ENCODE peak calls at places on chromosomes 4 and X, in four cellular contexts. V is fibroblast of lung, O is neural progenitor cell, C is IMR-90. Z is an unnamed sample.
A peak's percentile ranks its signal among the peaks of the same experiment; 100 is the strongest.

GRCh38 chr4:88017516-88018302 is 10.3 kb downstream of the PKD2 start:
- DNase-seq in V (peak; percentile 98), O (no peak), C (peak; percentile 98), Z (peak; percentile 98)

GRCh38 chr4:2356123-2357069 is 62.0 kb downstream of the ZFYVE28 start:
- DNase-seq in V (no peak), O (no peak), C (no peak), Z (no peak)

GRCh38 chr4:107122736-107123135 is 86.6 kb upstream of the DKK2 start:
- DNase-seq in V (no peak), O (no peak), C (no peak), Z (no peak)

GRCh38 chrX:47194388-47194787 is 759 bp downstream of the UBA1 start:
- DNase-seq in V (no peak), O (no peak), C (no peak), Z (no peak)

GRCh38 chr4:33493231-33493630 is 2751.1 kb downstream of the ARAP2 start:
- DNase-seq in V (no peak), O (no peak), C (no peak), Z (no peak)

GRCh38 chrX:8721536-8721935 is 10.4 kb downstream of the ANOS1 start:
- DNase-seq in V (no peak), O (peak; percentile 39), C (no peak), Z (no peak)

GRCh38 chr4:55348436-55348835 is 2.4 kb downstream of the SRD5A3 start:
- DNase-seq in V (no peak), O (no peak), C (peak; percentile 82), Z (peak; percentile 68)

GRCh38 chr4:1509366-1509765 is 103.1 kb upstream of the NKX1-1 start:
- DNase-seq in V (no peak), O (no peak), C (no peak), Z (no peak)

GRCh38 chr4:152620218-152620617 is 59.6 kb downstream of the TMEM154 start:
- DNase-seq in V (no peak), O (no peak), C (no peak), Z (no peak)

GRCh38 chr4:120842046-120842445 is 80.5 kb downstream of the PRDM5 start:
- DNase-seq in V (peak; percentile 85), O (no peak), C (peak; percentile 77), Z (peak; percentile 54)

GRCh38 chr4:2940267-2941137 is 22.7 kb downstream of the NOP14 start:
- DNase-seq in V (no peak), O (no peak), C (no peak), Z (peak; percentile 0)

GRCh38 chr4:34323549-34324325 is 1920.6 kb downstream of the ARAP2 start:
- DNase-seq in V (no peak), O (peak; percentile 2), C (peak; percentile 1), Z (peak; percentile 16)

GRCh38 chr4:58502839-58503238 is 1392.7 kb upstream of the IGFBP7 start:
- DNase-seq in V (no peak), O (no peak), C (no peak), Z (no peak)

GRCh38 chr4:124589827-124590226 is 122.7 kb downstream of the ANKRD50 start:
- DNase-seq in V (no peak), O (no peak), C (no peak), Z (no peak)

GRCh38 chr4:39855909-39856512 is 121.7 kb downstream of the PDS5A start:
- DNase-seq in V (peak; percentile 37), O (no peak), C (peak; percentile 48), Z (peak; percentile 53)

GRCh38 chrX:40060356-40060845 is 37.4 kb downstream of the BCOR start:
- DNase-seq in V (no peak), O (no peak), C (no peak), Z (no peak)

GRCh38 chrX:55709735-55710134 is 7.8 kb upstream of the RRAGB start:
- DNase-seq in V (no peak), O (peak; percentile 13), C (no peak), Z (no peak)

GRCh38 chrX:9352683-9353430 is 112.0 kb upstream of the TBL1X start:
- DNase-seq in V (peak; percentile 75), O (no peak), C (peak; percentile 75), Z (peak; percentile 78)

GRCh38 chr4:11021348-11021747 is 336.8 kb upstream of the CLNK start:
- DNase-seq in V (no peak), O (no peak), C (no peak), Z (no peak)

GRCh38 chrX:43481601-43482000 is 174.5 kb upstream of the MAOA start:
- DNase-seq in V (no peak), O (peak; percentile 47), C (no peak), Z (no peak)

GRCh38 chr4:8605289-8605688 is 12.7 kb downstream of the CPZ start:
- DNase-seq in V (no peak), O (no peak), C (no peak), Z (no peak)

GRCh38 chrX:121256653-121257052 is 209.2 kb downstream of the GLUD2 start:
- DNase-seq in V (peak; percentile 23), O (no peak), C (no peak), Z (peak; percentile 51)

GRCh38 chr4:15004701-15005301 is 2.5 kb downstream of the CPEB2 start:
- DNase-seq in V (peak; percentile 75), O (peak; percentile 60), C (peak; percentile 54), Z (peak; percentile 85)

GRCh38 chr4:1991087-1991486 is 17.7 kb downstream of the NELFA start:
- DNase-seq in V (no peak), O (no peak), C (no peak), Z (no peak)

GRCh38 chrX:140971385-140971784 is 31.0 kb upstream of the SPANXB1 start:
- DNase-seq in V (no peak), O (no peak), C (no peak), Z (no peak)

GRCh38 chrX:47097018-47097417 is 18.8 kb downstream of the RGN start:
- DNase-seq in V (no peak), O (no peak), C (no peak), Z (no peak)

GRCh38 chr4:153038493-153039311 is 102.6 kb downstream of the FHDC1 start:
- DNase-seq in V (no peak), O (no peak), C (no peak), Z (no peak)

GRCh38 chrX:140817943-140818342 is 108.4 kb downstream of the LINC00632 start:
- DNase-seq in V (peak; percentile 35), O (peak; percentile 33), C (peak; percentile 41), Z (peak; percentile 32)

GRCh38 chr4:1336079-1336478 is 10.9 kb upstream of the UVSSA start:
- DNase-seq in V (peak; percentile 20), O (no peak), C (peak; percentile 39), Z (peak; percentile 46)

GRCh38 chr4:98262431-98262830 is 1.2 kb downstream of the RAP1GDS1 start:
- DNase-seq in V (peak; percentile 13), O (no peak), C (no peak), Z (peak; percentile 30)

GRCh38 chr4:153393397-153393796 is 48.9 kb downstream of the MND1 start:
- DNase-seq in V (peak; percentile 78), O (no peak), C (peak; percentile 85), Z (peak; percentile 83)

DNA sequence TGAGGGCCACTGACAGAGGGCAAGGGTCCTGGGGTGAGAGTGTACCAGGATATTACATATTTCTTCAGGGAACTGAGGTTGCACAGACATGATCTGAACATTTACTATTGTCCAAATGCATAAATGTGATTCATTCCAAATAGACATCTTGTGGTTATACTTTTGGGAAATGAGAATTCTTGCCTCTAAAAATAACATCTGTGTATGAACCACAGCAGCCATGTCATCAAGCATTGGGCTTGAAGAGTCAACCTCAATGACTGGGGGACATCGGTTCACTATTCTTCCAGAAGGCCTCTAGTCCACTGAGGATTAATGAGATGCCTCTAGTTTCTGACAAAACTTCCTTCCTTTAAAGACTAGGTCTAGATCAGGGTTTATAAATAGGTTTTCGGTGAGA is 193.1 kb upstream of the GPC4 start:
- DNase-seq in V (peak; percentile 87), O (no peak), C (peak; percentile 2), Z (peak; percentile 67)
- H3K27ac ChIP-seq in V (no peak overlapping the region), O (no peak overlapping the region), C (no peak overlapping the region), Z (peak overlapping the region; percentile 60)

GRCh38 chr4:128855656-128856055 is 46.2 kb downstream of the JADE1 start:
- DNase-seq in V (no peak), O (no peak), C (no peak), Z (no peak)

GRCh38 chr4:128853741-128854140 is 44.2 kb downstream of the JADE1 start:
- DNase-seq in V (peak; percentile 83), O (no peak), C (peak; percentile 69), Z (peak; percentile 13)

GRCh38 chr4:128850252-128850651 is 40.8 kb downstream of the JADE1 start:
- DNase-seq in V (no peak), O (no peak), C (no peak), Z (no peak)

GRCh38 chr4:128856246-128856645 is 46.7 kb downstream of the JADE1 start:
- DNase-seq in V (no peak), O (no peak), C (peak; percentile 36), Z (no peak)

GRCh38 chr4:128854433-128854832 is 44.9 kb downstream of the JADE1 start:
- DNase-seq in V (peak; percentile 76), O (no peak), C (peak; percentile 56), Z (peak; percentile 31)
- H3K9ac ChIP-seq in V (no peak overlapping the region), O (no peak overlapping the region), C (no peak overlapping the region), Z (no peak overlapping the region)

GRCh38 chrX:53045002-53045401 is 3.6 kb upstream of the GPR173 start:
- DNase-seq in V (no peak), O (no peak), C (no peak), Z (no peak)
- H3K9me3 ChIP-seq in V (no peaks in the 10 kb centered on the region), O (no peaks in the 10 kb centered on the region), C (no peaks in the 10 kb centered on the region), Z (no peaks in the 10 kb centered on the region)

GRCh38 chr4:43943998-43944397 is 504.6 kb downstream of the KCTD8 start:
- DNase-seq in V (no peak), O (no peak), C (no peak), Z (no peak)
- H3K27ac ChIP-seq in V (no peak overlapping the region), O (no peak overlapping the region), C (no peak overlapping the region), Z (no peak overlapping the region)

GRCh38 chrX:101219840-101220191 is 230 bp downstream of the DRP2 start:
- DNase-seq in V (peak; percentile 72), O (peak; percentile 20), C (peak; percentile 71), Z (peak; percentile 53)
- H3K9ac ChIP-seq in V (no peak overlapping the region), O (no peak overlapping the region), C (peak overlapping the region; percentile 73), Z (peak overlapping the region; percentile 55)

GRCh38 chr4:271492-272103 is 33.7 kb downstream of the ZNF732 start:
- DNase-seq in V (no peak), O (no peak), C (no peak), Z (no peak)
- H3K9me3 ChIP-seq in V (peaks cover 2% of the 10 kb centered on the region), O (peaks cover 65% of the 10 kb centered on the region), C (peaks cover 22% of the 10 kb centered on the region), Z (peaks cover 24% of the 10 kb centered on the region)

GRCh38 chrX:13793897-13794296 is 23.0 kb downstream of the GPM6B start:
- DNase-seq in V (no peak), O (no peak), C (no peak), Z (no peak)

GRCh38 chrX:13791559-13791958 is 25.3 kb downstream of the GPM6B start:
- DNase-seq in V (no peak), O (peak; percentile 6), C (no peak), Z (no peak)

GRCh38 chrX:13794417-13794816 is 22.5 kb downstream of the GPM6B start:
- DNase-seq in V (no peak), O (no peak), C (no peak), Z (no peak)

GRCh38 chrX:13790206-13791131 is 26.4 kb downstream of the GPM6B start:
- DNase-seq in V (peak; percentile 7), O (no peak), C (no peak), Z (no peak)

DNA sequence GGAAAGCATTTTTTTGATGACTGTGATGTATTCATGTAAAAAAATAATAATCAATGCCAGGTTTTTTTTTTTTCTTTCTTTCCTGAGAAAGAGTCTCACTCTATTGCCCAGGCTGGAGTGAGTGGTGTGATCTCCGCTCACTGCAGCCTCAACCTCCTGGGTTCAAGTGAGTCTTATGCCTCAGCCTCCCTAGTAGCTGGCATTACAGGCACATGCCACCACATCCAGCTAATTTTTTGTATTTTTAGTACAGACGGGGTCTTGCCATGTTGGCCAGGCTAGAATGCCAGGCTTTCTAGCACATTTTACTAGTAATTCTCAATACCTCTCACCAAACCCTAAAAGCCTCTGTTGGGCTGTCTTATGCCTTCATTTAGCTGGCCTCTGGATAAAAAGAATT is 25.7 kb downstream of the GPM6B start:
- DNase-seq in V (no peak), O (no peak), C (no peak), Z (no peak)
- H3K27ac ChIP-seq in V (no peak overlapping the region), O (no peak overlapping the region), C (no peak overlapping the region), Z (no peak overlapping the region)

Z was measured in GM23248.